ENCODE peak calls at places on chromosomes 5 and 9, in seven cellular contexts. L, Y, C, Z, V, W and G are unnamed samples.

GRCh38 chr9:14887149-14887548 is 23.1 kb downstream of the FREM1 start:
- DNase-seq in V (no peak), W (no peak), C (no peak), Z (no peak), Y (no peak), L (no peak), G (no peak)

GRCh38 chr9:96048954-96049831 is 173.7 kb downstream of the ERCC6L2 start:
- DNase-seq in W (no peak), V (no peak), Y (no peak), Z (no peak), C (no peak), L (no peak), G (no peak)

GRCh38 chr9:134995792-134996120 is 78.0 kb upstream of the FCN1 start:
- DNase-seq in Z (no peak), Y (no peak), C (no peak), W (no peak), L (no peak), V (no peak), G (no peak)

GRCh38 chr5:120808135-120808534 is 344.0 kb downstream of the PRR16 start:
- DNase-seq in W (no peak), V (no peak), Y (no peak), L (no peak), Z (no peak), C (no peak), G (no peak)

GRCh38 chr9:113875917-113876805 is at the start of gene ZNF618:
- DNase-seq in C (peak; percentile 46), Y (no peak), Z (peak; percentile 37), V (peak; percentile 80), L (no peak), W (peak; percentile 64), G (no peak)

GRCh38 chr9:14616188-14616982 is 76.8 kb downstream of the ZDHHC21 start:
- DNase-seq in L (no peak), Y (peak; percentile 17), V (peak; percentile 20), W (no peak), Z (peak; percentile 46), C (no peak), G (peak; percentile 20)

GRCh38 chr5:16528382-16528849 is 62.8 kb upstream of the ZNF622 start:
- DNase-seq in Z (no peak), Y (no peak), W (no peak), L (no peak), C (no peak), V (no peak), G (no peak)

GRCh38 chr5:120509056-120509455 is 45.0 kb downstream of the PRR16 start:
- DNase-seq in L (no peak), V (no peak), W (no peak), C (no peak), Z (no peak), Y (no peak), G (no peak)

GRCh38 chr9:72863456-72864094 is 89.3 kb downstream of the ALDH1A1 start:
- DNase-seq in Z (no peak), W (no peak), Y (no peak), V (no peak), C (no peak), L (no peak), G (no peak)

GRCh38 chr5:98989723-98990122 is 60.9 kb upstream of the CHD1 start:
- DNase-seq in C (no peak), Y (no peak), L (no peak), Z (no peak), W (no peak), V (no peak), G (no peak)

GRCh38 chr9:30015073-30015472 is 2369.4 kb upstream of the ACO1 start:
- DNase-seq in W (no peak), Y (no peak), V (no peak), C (no peak), Z (no peak), L (no peak), G (no peak)

GRCh38 chr9:92635760-92636159 is 34.2 kb downstream of the IPPK start:
- DNase-seq in W (no peak), Z (no peak), V (no peak), Y (no peak), L (peak; percentile 36), C (no peak), G (no peak)

GRCh38 chr5:166441-167372 is 24.6 kb upstream of the LRRC14B start:
- DNase-seq in Z (no peak), L (no peak), W (peak; percentile 16), V (no peak), C (no peak), Y (no peak), G (no peak)

GRCh38 chr5:137308311-137308710 is 190.8 kb downstream of the SPOCK1 start:
- DNase-seq in C (no peak), Z (no peak), V (no peak), W (no peak), Y (no peak), L (peak; percentile 53), G (no peak)

GRCh38 chr5:54259090-54259489 is 51.3 kb downstream of the ARL15 start:
- DNase-seq in L (no peak), V (no peak), W (no peak), Y (no peak), C (no peak), Z (no peak), G (no peak)

GRCh38 chr5:110854200-110854599 is 115.4 kb downstream of the SLC25A46 start:
- DNase-seq in V (no peak), W (no peak), Y (no peak), L (no peak), Z (no peak), C (no peak), G (no peak)

GRCh38 chr5:154268073-154268472 is 77.5 kb downstream of the GALNT10 start:
- DNase-seq in V (no peak), Z (no peak), C (no peak), Y (no peak), W (no peak), L (no peak), G (no peak)

GRCh38 chr9:93057703-93058356 is 671 bp upstream of the SUSD3 start:
- DNase-seq in C (no peak), Z (no peak), V (no peak), Y (no peak), W (no peak), L (no peak), G (no peak)

GRCh38 chr5:60395712-60396329 is 304.1 kb downstream of the DEPDC1B start:
- DNase-seq in Z (no peak), V (no peak), L (no peak), Y (no peak), W (no peak), C (no peak), G (peak; percentile 5)

GRCh38 chr9:14146201-14146890 is 167.6 kb downstream of the NFIB start:
- DNase-seq in C (no peak), Z (no peak), Y (no peak), L (no peak), W (no peak), V (no peak), G (no peak)

GRCh38 chr5:113017891-113018635 is 41.5 kb downstream of the DCP2 start:
- DNase-seq in Y (no peak), Z (no peak), C (no peak), W (no peak), L (no peak), V (no peak), G (no peak)

GRCh38 chr5:114223866-114224265 is 138.0 kb upstream of the KCNN2 start:
- DNase-seq in V (no peak), Z (no peak), Y (peak; percentile 12), C (no peak), W (no peak), L (no peak), G (peak; percentile 29)

GRCh38 chr5:1137567-1138444 is 25.9 kb upstream of the SLC12A7 start:
- DNase-seq in Z (no peak), Y (no peak), C (no peak), L (no peak), W (no peak), V (no peak), G (no peak)

GRCh38 chr5:141507387-141508091 is 18.7 kb downstream of the PCDHGC5 start:
- DNase-seq in Y (no peak), L (no peak), C (peak; percentile 52), V (peak; percentile 83), W (no peak), Z (no peak), G (no peak)

GRCh38 chr5:43631182-43631910 is 28.4 kb downstream of the NNT start:
- DNase-seq in V (peak; percentile 55), L (no peak), W (peak; percentile 74), C (no peak), Z (peak; percentile 45), Y (peak; percentile 64), G (peak; percentile 70)

GRCh38 chr5:150377964-150378694 is 20.6 kb downstream of the TCOF1 start:
- DNase-seq in L (no peak), C (no peak), V (peak; percentile 80), Z (no peak), Y (no peak), W (no peak), G (no peak)

GRCh38 chr5:127864511-127864910 is 161.3 kb downstream of the CCDC192 start:
- DNase-seq in C (no peak), W (no peak), Y (no peak), Z (no peak), V (no peak), L (no peak), G (no peak)

GRCh38 chr5:173477320-173478055 is 139.0 kb downstream of the BOD1 start:
- DNase-seq in W (no peak), Y (no peak), V (no peak), C (no peak), Z (no peak), L (no peak), G (no peak)